ENCODE peak calls at places on chromosomes 5 and 9, in four cellular contexts. N is K562, Y is HepG2, W is H1. Z is an unnamed sample.

GRCh38 chr9:129222691-129223218 is 44.7 kb upstream of the IER5L start:
- DNase-seq in Y (no peak), N (no peak), W (no peak), Z (no peak)

GRCh38 chr5:141757402-141757801 is 75.4 kb upstream of the ARAP3 start:
- DNase-seq in W (peak; percentile 29), N (peak; percentile 31), Y (no peak), Z (peak; percentile 57)

GRCh38 chr9:15142903-15143534 is 164.0 kb downstream of the TTC39B start:
- DNase-seq in Y (peak; percentile 50), W (no peak), N (peak; percentile 48), Z (peak; percentile 72)

GRCh38 chr5:14672508-14673394 is 8.2 kb downstream of the OTULIN start:
- DNase-seq in Y (no peak), W (no peak), N (no peak), Z (no peak)

GRCh38 chr9:2180704-2181103 is 165.6 kb downstream of the SMARCA2 start:
- DNase-seq in Y (no peak), W (no peak), N (no peak), Z (no peak)

GRCh38 chr5:25516136-25516535 is 871.4 kb upstream of the CDH10 start:
- DNase-seq in Y (no peak), N (no peak), W (no peak), Z (no peak)

GRCh38 chr5:91418158-91418557 is 35.0 kb upstream of the ARRDC3 start:
- DNase-seq in Y (no peak), N (no peak), W (no peak), Z (no peak)

GRCh38 chr9:122197334-122197872 is 31.4 kb downstream of the LHX6 start:
- DNase-seq in W (no peak), N (no peak), Y (no peak), Z (no peak)

GRCh38 chr5:88785396-88786216 is 97.4 kb downstream of the MEF2C start:
- DNase-seq in Y (no peak), N (no peak), W (peak; percentile 5), Z (peak; percentile 96)

GRCh38 chr5:161332343-161332742 is 214.2 kb downstream of the GABRB2 start:
- DNase-seq in Y (peak; percentile 60), N (no peak), W (no peak), Z (no peak)

GRCh38 chr9:121233906-121234901 is 32.5 kb upstream of the RAB14 start:
- DNase-seq in Y (no peak), N (peak; percentile 28), W (no peak), Z (no peak)

GRCh38 chr5:75051217-75051751 is 1.1 kb downstream of the GCNT4 start:
- DNase-seq in W (no peak), Y (no peak), N (no peak), Z (no peak)

GRCh38 chr5:58261605-58262004 is 198.3 kb downstream of the PLK2 start:
- DNase-seq in N (no peak), W (no peak), Y (no peak), Z (no peak)

GRCh38 chr9:91937727-91938126 is 12.3 kb downstream of the ROR2 start:
- DNase-seq in N (no peak), W (no peak), Y (no peak), Z (no peak)

GRCh38 chr5:36889264-36889663 is 12.7 kb downstream of the NIPBL start:
- DNase-seq in W (no peak), N (no peak), Y (no peak), Z (no peak)

GRCh38 chr9:4982720-4983482 is 2.2 kb upstream of the JAK2 start:
- DNase-seq in N (no peak), Y (no peak), W (no peak), Z (no peak)

GRCh38 chr5:134175874-134176522 is 752 bp downstream of the SKP1 start:
- DNase-seq in W (no peak), Y (no peak), N (no peak), Z (peak; percentile 50)

GRCh38 chr5:152072076-152072475 is 147.4 kb upstream of the GLRA1 start:
- DNase-seq in Y (no peak), W (no peak), N (no peak), Z (no peak)

GRCh38 chr9:76912631-76913275 is 6.8 kb upstream of the PRUNE2 start:
- DNase-seq in Y (no peak), W (no peak), N (no peak), Z (no peak)

GRCh38 chr9:87957839-87958238 is 16.5 kb downstream of the CDK20 start:
- DNase-seq in W (no peak), Y (no peak), N (no peak), Z (no peak)

GRCh38 chr5:178699854-178700253 is 30.6 kb downstream of the ZNF354A start:
- DNase-seq in Y (no peak), W (no peak), N (no peak), Z (no peak)

GRCh38 chr9:76456202-76456926 is 2.6 kb upstream of the GCNT1 start:
- DNase-seq in N (peak; percentile 25), Y (peak; percentile 89), W (no peak), Z (peak; percentile 99)

GRCh38 chr9:136019681-136020060 is 58.5 kb upstream of the UBAC1 start:
- DNase-seq in Y (no peak), N (no peak), W (no peak), Z (no peak)

GRCh38 chr5:141876628-141877477 is 1.4 kb downstream of the PCDH1 start:
- DNase-seq in Y (no peak), N (no peak), W (no peak), Z (peak; percentile 59)

GRCh38 chr5:27208051-27208450 is 169.7 kb upstream of the CDH9 start:
- DNase-seq in W (no peak), Y (no peak), N (no peak), Z (no peak)

GRCh38 chr5:10875201-10875768 is 114.3 kb upstream of the DAP start:
- DNase-seq in Y (no peak), W (no peak), N (no peak), Z (no peak)

GRCh38 chr9:124004608-124005007 is 7.0 kb upstream of the LHX2 start:
- DNase-seq in Y (no peak), N (no peak), W (no peak), Z (no peak)

GRCh38 chr5:14208071-14209021 is 65.2 kb downstream of the TRIO start:
- DNase-seq in W (no peak), Y (peak; percentile 91), N (no peak), Z (peak; percentile 59)

DNA sequence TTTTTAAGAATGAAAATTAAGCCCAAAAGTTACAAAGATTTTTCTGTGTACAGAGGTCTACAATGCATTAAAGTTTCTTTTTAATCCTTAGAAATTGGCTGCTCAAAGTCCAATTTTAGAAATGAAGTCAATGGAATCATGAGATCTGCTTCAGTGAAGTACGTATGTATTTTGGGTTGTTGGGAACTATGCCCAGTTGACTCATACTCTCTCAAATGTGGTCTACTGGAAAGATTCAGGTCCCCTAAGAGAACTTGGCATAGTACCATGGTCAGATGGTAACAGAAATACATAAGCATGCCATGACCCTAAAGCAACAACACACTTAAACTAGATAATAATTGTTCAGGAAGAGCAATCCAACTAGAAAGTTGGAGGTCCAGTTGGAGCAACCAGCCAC is 23.0 kb downstream of the FBLL1 start:
- DNase-seq in W (no peak), Y (no peak), N (no peak), Z (peak; percentile 20)
- TF ChIP-seq JUN in W (no peak), Y (no peak), N (no peak), Z (no peak)

DNA sequence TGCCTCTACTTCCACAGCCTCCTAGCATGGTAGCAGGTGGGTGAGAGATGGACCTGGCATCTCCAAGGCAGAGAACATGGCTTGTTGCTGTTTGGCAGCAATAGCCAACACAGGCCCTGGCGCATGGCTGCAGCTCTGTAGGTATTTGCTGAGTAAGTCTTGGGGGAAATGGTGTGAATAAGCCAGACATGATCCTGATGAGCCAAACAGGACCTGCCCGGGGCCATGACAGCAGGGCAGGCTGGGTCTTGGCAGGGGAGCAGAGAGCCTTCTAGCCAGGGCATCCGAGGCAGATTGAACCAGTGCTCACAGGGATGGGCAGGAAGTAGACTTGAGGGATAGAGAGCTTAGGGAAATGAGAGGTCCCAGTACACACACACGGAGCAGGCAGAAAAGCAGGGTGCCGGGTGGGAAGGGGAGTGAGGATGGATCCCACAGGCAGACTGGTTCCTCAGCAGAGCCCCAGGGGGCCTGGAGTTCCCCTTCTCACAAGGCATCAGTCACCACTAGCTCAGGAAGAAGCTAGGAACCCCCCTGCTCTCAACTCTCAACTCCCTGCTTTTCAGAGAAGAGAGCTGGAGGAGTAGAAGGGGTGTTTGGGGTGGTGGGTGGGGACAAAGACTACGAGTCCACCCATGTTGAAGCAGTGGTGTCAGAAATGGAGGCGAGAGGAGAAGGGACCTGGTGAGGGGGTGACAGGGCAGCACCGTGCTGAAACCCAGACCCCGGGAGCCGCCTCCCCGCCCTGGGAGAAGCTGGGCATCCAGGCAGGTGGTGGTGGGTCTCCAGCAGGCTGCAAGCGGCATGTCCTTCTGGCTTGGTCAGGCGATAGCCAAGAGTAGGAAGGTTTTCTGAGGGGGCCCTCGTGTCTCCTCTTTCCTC is 111.1 kb downstream of the RGS3 start:
- DNase-seq in N (no peak), Y (no peak), W (no peak), Z (no peak)
- H3K9ac ChIP-seq in N (no peak overlapping the region), Y (no peak overlapping the region), W (peak overlapping the region; percentile 4), Z (no peak overlapping the region)

GRCh38 chr5:155728146-155728856 is 598.7 kb upstream of the SGCD start:
- DNase-seq in W (no peak), Y (no peak), N (no peak), Z (no peak)
- TF ChIP-seq JUN in W (no peak), Y (no peak), N (no peak), Z (no peak)

DNA sequence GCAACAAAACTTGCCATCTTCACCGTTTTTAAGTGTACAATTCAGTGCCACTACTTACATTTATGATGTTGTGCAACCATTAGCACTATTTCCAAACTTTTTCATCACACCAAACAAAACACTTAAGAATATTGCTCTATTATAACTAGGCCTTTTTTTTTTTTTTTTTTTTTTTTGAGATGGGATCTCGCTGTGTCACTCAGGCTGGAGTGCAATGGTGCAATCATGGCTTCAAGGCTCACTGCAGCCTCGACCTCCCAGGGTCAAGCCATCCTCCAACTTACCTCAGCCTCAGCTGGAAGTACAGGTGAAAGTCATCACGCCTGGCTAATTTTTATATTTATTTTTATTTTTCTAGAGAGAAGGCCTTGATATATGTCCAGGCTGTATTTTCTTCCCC is 22.3 kb upstream of the LMNB1 start:
- DNase-seq in N (no peak), Y (no peak), W (no peak), Z (no peak)
- H3K9ac ChIP-seq in N (no peak overlapping the region), Y (no peak overlapping the region), W (no peak overlapping the region), Z (no peak overlapping the region)

DNA sequence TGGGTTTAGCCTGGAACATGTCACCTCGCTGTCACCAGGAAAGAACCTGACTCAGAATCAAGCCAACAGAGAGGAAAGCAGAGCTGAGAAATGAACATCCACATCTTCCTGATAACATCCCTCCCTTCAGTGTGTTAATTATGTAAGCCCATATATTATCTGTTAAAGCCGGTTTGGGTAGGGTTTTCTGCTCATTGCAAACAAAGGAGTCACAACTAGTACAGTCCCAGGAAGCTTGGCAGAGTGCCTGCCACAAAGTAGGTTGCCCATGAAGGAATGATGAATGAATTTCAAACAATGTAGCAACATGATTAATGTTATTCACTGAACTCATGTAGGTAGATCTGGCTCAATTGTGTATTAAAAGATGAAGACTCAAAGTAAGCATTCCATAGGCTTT is 10.4 kb upstream of the PPARGC1B start:
- DNase-seq in W (no peak), Y (no peak), N (no peak), Z (no peak)
- TF ChIP-seq JUN in W (no peak), Y (no peak), N (no peak), Z (no peak)

Z was measured in endothelial cell of umbilical vein.